ENCODE peak calls at places on chromosomes 5 and 9, in nine cellular contexts. One of them, this sample, is unnamed.

GRCh38 chr9:136765041-136765440 is 723 bp upstream of the LCN15 start:
- DNase-seq in stimulated activated CD8-positive, alpha-beta memory T cell treated with anti-CD3 and anti-CD28 coated beads, Interleukin-4, amount 100 ng/mL, for 4 hours: no peak
- DNase-seq in hippocampal formation: no peak
- DNase-seq in brain microvascular endothelial cell: no peak
- DNase-seq in EL: no peak
- DNase-seq in dorsolateral prefrontal cortex: no peak
- DNase-seq in nephron progenitor cell: no peak
- DNase-seq in AG08396: no peak
- DNase-seq in body of pancreas: no peak
- DNase-seq in this sample: no peak

GRCh38 chr9:93828331-93829097 is 126.6 kb downstream of the BARX1 start:
- DNase-seq in stimulated activated CD8-positive, alpha-beta memory T cell treated with anti-CD3 and anti-CD28 coated beads, Interleukin-4, amount 100 ng/mL, for 4 hours: no peak
- DNase-seq in hippocampal formation: no peak
- DNase-seq in brain microvascular endothelial cell: no peak
- DNase-seq in EL: no peak
- DNase-seq in dorsolateral prefrontal cortex: no peak
- DNase-seq in nephron progenitor cell: no peak
- DNase-seq in AG08396: peak
- DNase-seq in body of pancreas: no peak
- DNase-seq in this sample: no peak

GRCh38 chr9:95027914-95028854 is 289.3 kb downstream of the FANCC start:
- DNase-seq in stimulated activated CD8-positive, alpha-beta memory T cell treated with anti-CD3 and anti-CD28 coated beads, Interleukin-4, amount 100 ng/mL, for 4 hours: no peak
- DNase-seq in hippocampal formation: no peak
- DNase-seq in brain microvascular endothelial cell: no peak
- DNase-seq in EL: no peak
- DNase-seq in dorsolateral prefrontal cortex: no peak
- DNase-seq in nephron progenitor cell: no peak
- DNase-seq in AG08396: no peak
- DNase-seq in body of pancreas: peak
- DNase-seq in this sample: no peak

GRCh38 chr5:133523921-133524320 is 88.4 kb downstream of the FSTL4 start:
- DNase-seq in stimulated activated CD8-positive, alpha-beta memory T cell treated with anti-CD3 and anti-CD28 coated beads, Interleukin-4, amount 100 ng/mL, for 4 hours: no peak
- DNase-seq in hippocampal formation: no peak
- DNase-seq in brain microvascular endothelial cell: no peak
- DNase-seq in EL: no peak
- DNase-seq in dorsolateral prefrontal cortex: no peak
- DNase-seq in nephron progenitor cell: no peak
- DNase-seq in AG08396: no peak
- DNase-seq in body of pancreas: no peak
- DNase-seq in this sample: no peak

GRCh38 chr5:154648706-154649105 is 106.5 kb upstream of the LARP1 start:
- DNase-seq in stimulated activated CD8-positive, alpha-beta memory T cell treated with anti-CD3 and anti-CD28 coated beads, Interleukin-4, amount 100 ng/mL, for 4 hours: no peak
- DNase-seq in hippocampal formation: no peak
- DNase-seq in brain microvascular endothelial cell: no peak
- DNase-seq in EL: no peak
- DNase-seq in dorsolateral prefrontal cortex: no peak
- DNase-seq in nephron progenitor cell: no peak
- DNase-seq in AG08396: no peak
- DNase-seq in body of pancreas: peak
- DNase-seq in this sample: no peak

GRCh38 chr5:125446986-125447385 is 700.5 kb upstream of the ZNF608 start:
- DNase-seq in stimulated activated CD8-positive, alpha-beta memory T cell treated with anti-CD3 and anti-CD28 coated beads, Interleukin-4, amount 100 ng/mL, for 4 hours: no peak
- DNase-seq in hippocampal formation: no peak
- DNase-seq in brain microvascular endothelial cell: peak
- DNase-seq in EL: peak
- DNase-seq in dorsolateral prefrontal cortex: no peak
- DNase-seq in nephron progenitor cell: no peak
- DNase-seq in AG08396: peak
- DNase-seq in body of pancreas: no peak
- DNase-seq in this sample: no peak

GRCh38 chr5:163269624-163270023 is 167.8 kb upstream of the CCNG1 start:
- DNase-seq in stimulated activated CD8-positive, alpha-beta memory T cell treated with anti-CD3 and anti-CD28 coated beads, Interleukin-4, amount 100 ng/mL, for 4 hours: no peak
- DNase-seq in hippocampal formation: no peak
- DNase-seq in brain microvascular endothelial cell: no peak
- DNase-seq in EL: no peak
- DNase-seq in dorsolateral prefrontal cortex: no peak
- DNase-seq in nephron progenitor cell: no peak
- DNase-seq in AG08396: no peak
- DNase-seq in body of pancreas: no peak
- DNase-seq in this sample: no peak

GRCh38 chr9:94837404-94837803 is 110.9 kb downstream of the AOPEP start:
- DNase-seq in stimulated activated CD8-positive, alpha-beta memory T cell treated with anti-CD3 and anti-CD28 coated beads, Interleukin-4, amount 100 ng/mL, for 4 hours: no peak
- DNase-seq in hippocampal formation: no peak
- DNase-seq in brain microvascular endothelial cell: no peak
- DNase-seq in EL: no peak
- DNase-seq in dorsolateral prefrontal cortex: no peak
- DNase-seq in nephron progenitor cell: no peak
- DNase-seq in AG08396: no peak
- DNase-seq in body of pancreas: no peak
- DNase-seq in this sample: no peak

GRCh38 chr9:126301196-126301595 is 25.4 kb upstream of the MVB12B start:
- DNase-seq in stimulated activated CD8-positive, alpha-beta memory T cell treated with anti-CD3 and anti-CD28 coated beads, Interleukin-4, amount 100 ng/mL, for 4 hours: no peak
- DNase-seq in hippocampal formation: no peak
- DNase-seq in brain microvascular endothelial cell: no peak
- DNase-seq in EL: no peak
- DNase-seq in dorsolateral prefrontal cortex: no peak
- DNase-seq in nephron progenitor cell: no peak
- DNase-seq in AG08396: no peak
- DNase-seq in body of pancreas: no peak
- DNase-seq in this sample: no peak

GRCh38 chr9:14752271-14752670 is 29.7 kb upstream of the CER1 start:
- DNase-seq in stimulated activated CD8-positive, alpha-beta memory T cell treated with anti-CD3 and anti-CD28 coated beads, Interleukin-4, amount 100 ng/mL, for 4 hours: no peak
- DNase-seq in hippocampal formation: no peak
- DNase-seq in brain microvascular endothelial cell: no peak
- DNase-seq in EL: no peak
- DNase-seq in dorsolateral prefrontal cortex: no peak
- DNase-seq in nephron progenitor cell: no peak
- DNase-seq in AG08396: no peak
- DNase-seq in body of pancreas: no peak
- DNase-seq in this sample: no peak

GRCh38 chr5:151104795-151105194 is 24.0 kb upstream of the TNIP1 start:
- DNase-seq in stimulated activated CD8-positive, alpha-beta memory T cell treated with anti-CD3 and anti-CD28 coated beads, Interleukin-4, amount 100 ng/mL, for 4 hours: no peak
- DNase-seq in hippocampal formation: no peak
- DNase-seq in brain microvascular endothelial cell: no peak
- DNase-seq in EL: no peak
- DNase-seq in dorsolateral prefrontal cortex: no peak
- DNase-seq in nephron progenitor cell: no peak
- DNase-seq in AG08396: peak
- DNase-seq in body of pancreas: no peak
- DNase-seq in this sample: no peak

GRCh38 chr9:84778537-84778936 is 109.0 kb downstream of the NTRK2 start:
- DNase-seq in stimulated activated CD8-positive, alpha-beta memory T cell treated with anti-CD3 and anti-CD28 coated beads, Interleukin-4, amount 100 ng/mL, for 4 hours: no peak
- DNase-seq in hippocampal formation: no peak
- DNase-seq in brain microvascular endothelial cell: no peak
- DNase-seq in EL: no peak
- DNase-seq in dorsolateral prefrontal cortex: peak
- DNase-seq in nephron progenitor cell: no peak
- DNase-seq in AG08396: no peak
- DNase-seq in body of pancreas: no peak
- DNase-seq in this sample: no peak

GRCh38 chr9:21967169-21967568 is 27.0 kb downstream of the CDKN2A start:
- DNase-seq in stimulated activated CD8-positive, alpha-beta memory T cell treated with anti-CD3 and anti-CD28 coated beads, Interleukin-4, amount 100 ng/mL, for 4 hours: no peak
- DNase-seq in hippocampal formation: no peak
- DNase-seq in brain microvascular endothelial cell: no peak
- DNase-seq in EL: no peak
- DNase-seq in dorsolateral prefrontal cortex: no peak
- DNase-seq in nephron progenitor cell: no peak
- DNase-seq in AG08396: no peak
- DNase-seq in body of pancreas: no peak
- DNase-seq in this sample: no peak

GRCh38 chr9:136104488-136104800 is 9.4 kb upstream of the NACC2 start:
- DNase-seq in stimulated activated CD8-positive, alpha-beta memory T cell treated with anti-CD3 and anti-CD28 coated beads, Interleukin-4, amount 100 ng/mL, for 4 hours: no peak
- DNase-seq in hippocampal formation: no peak
- DNase-seq in brain microvascular endothelial cell: no peak
- DNase-seq in EL: no peak
- DNase-seq in dorsolateral prefrontal cortex: no peak
- DNase-seq in nephron progenitor cell: no peak
- DNase-seq in AG08396: no peak
- DNase-seq in body of pancreas: no peak
- DNase-seq in this sample: no peak

GRCh38 chr5:60287174-60287771 is 393.7 kb upstream of the PDE4D start:
- DNase-seq in stimulated activated CD8-positive, alpha-beta memory T cell treated with anti-CD3 and anti-CD28 coated beads, Interleukin-4, amount 100 ng/mL, for 4 hours: no peak
- DNase-seq in hippocampal formation: peak
- DNase-seq in brain microvascular endothelial cell: peak
- DNase-seq in EL: peak
- DNase-seq in dorsolateral prefrontal cortex: no peak
- DNase-seq in nephron progenitor cell: peak
- DNase-seq in AG08396: peak
- DNase-seq in body of pancreas: peak
- DNase-seq in this sample: peak

GRCh38 chr5:102713682-102714231 is 41.3 kb upstream of the PAM start:
- DNase-seq in stimulated activated CD8-positive, alpha-beta memory T cell treated with anti-CD3 and anti-CD28 coated beads, Interleukin-4, amount 100 ng/mL, for 4 hours: no peak
- DNase-seq in hippocampal formation: no peak
- DNase-seq in brain microvascular endothelial cell: no peak
- DNase-seq in EL: no peak
- DNase-seq in dorsolateral prefrontal cortex: no peak
- DNase-seq in nephron progenitor cell: peak
- DNase-seq in AG08396: no peak
- DNase-seq in body of pancreas: no peak
- DNase-seq in this sample: no peak

GRCh38 chr5:116492016-116492623 is 82.5 kb downstream of the SEMA6A start:
- DNase-seq in stimulated activated CD8-positive, alpha-beta memory T cell treated with anti-CD3 and anti-CD28 coated beads, Interleukin-4, amount 100 ng/mL, for 4 hours: no peak
- DNase-seq in hippocampal formation: no peak
- DNase-seq in brain microvascular endothelial cell: peak
- DNase-seq in EL: peak
- DNase-seq in dorsolateral prefrontal cortex: no peak
- DNase-seq in nephron progenitor cell: no peak
- DNase-seq in AG08396: peak
- DNase-seq in body of pancreas: no peak
- DNase-seq in this sample: no peak

GRCh38 chr5:161286066-161286655 is 260.4 kb downstream of the GABRB2 start:
- DNase-seq in stimulated activated CD8-positive, alpha-beta memory T cell treated with anti-CD3 and anti-CD28 coated beads, Interleukin-4, amount 100 ng/mL, for 4 hours: no peak
- DNase-seq in hippocampal formation: no peak
- DNase-seq in brain microvascular endothelial cell: no peak
- DNase-seq in EL: no peak
- DNase-seq in dorsolateral prefrontal cortex: no peak
- DNase-seq in nephron progenitor cell: no peak
- DNase-seq in AG08396: no peak
- DNase-seq in body of pancreas: no peak
- DNase-seq in this sample: no peak

GRCh38 chr5:83430130-83431010 is 41.2 kb upstream of the VCAN start:
- DNase-seq in stimulated activated CD8-positive, alpha-beta memory T cell treated with anti-CD3 and anti-CD28 coated beads, Interleukin-4, amount 100 ng/mL, for 4 hours: no peak
- DNase-seq in hippocampal formation: peak
- DNase-seq in brain microvascular endothelial cell: peak
- DNase-seq in EL: peak
- DNase-seq in dorsolateral prefrontal cortex: peak
- DNase-seq in nephron progenitor cell: peak
- DNase-seq in AG08396: peak
- DNase-seq in body of pancreas: peak
- DNase-seq in this sample: peak

GRCh38 chr5:14110680-14111079 is 32.5 kb upstream of the TRIO start:
- DNase-seq in stimulated activated CD8-positive, alpha-beta memory T cell treated with anti-CD3 and anti-CD28 coated beads, Interleukin-4, amount 100 ng/mL, for 4 hours: no peak
- DNase-seq in hippocampal formation: no peak
- DNase-seq in brain microvascular endothelial cell: peak
- DNase-seq in EL: peak
- DNase-seq in dorsolateral prefrontal cortex: no peak
- DNase-seq in nephron progenitor cell: no peak
- DNase-seq in AG08396: peak
- DNase-seq in body of pancreas: no peak
- DNase-seq in this sample: no peak

GRCh38 chr5:117188207-117188606 is 613.6 kb upstream of the SEMA6A start:
- DNase-seq in stimulated activated CD8-positive, alpha-beta memory T cell treated with anti-CD3 and anti-CD28 coated beads, Interleukin-4, amount 100 ng/mL, for 4 hours: no peak
- DNase-seq in hippocampal formation: no peak
- DNase-seq in brain microvascular endothelial cell: no peak
- DNase-seq in EL: no peak
- DNase-seq in dorsolateral prefrontal cortex: no peak
- DNase-seq in nephron progenitor cell: no peak
- DNase-seq in AG08396: no peak
- DNase-seq in body of pancreas: no peak
- DNase-seq in this sample: no peak

GRCh38 chr9:127177221-127177620 is 54.8 kb upstream of the ANGPTL2 start:
- DNase-seq in stimulated activated CD8-positive, alpha-beta memory T cell treated with anti-CD3 and anti-CD28 coated beads, Interleukin-4, amount 100 ng/mL, for 4 hours: no peak
- DNase-seq in hippocampal formation: no peak
- DNase-seq in brain microvascular endothelial cell: no peak
- DNase-seq in EL: no peak
- DNase-seq in dorsolateral prefrontal cortex: peak
- DNase-seq in nephron progenitor cell: no peak
- DNase-seq in AG08396: no peak
- DNase-seq in body of pancreas: no peak
- DNase-seq in this sample: no peak

GRCh38 chr9:28212979-28213378 is 639.7 kb upstream of the C9orf72 start:
- DNase-seq in stimulated activated CD8-positive, alpha-beta memory T cell treated with anti-CD3 and anti-CD28 coated beads, Interleukin-4, amount 100 ng/mL, for 4 hours: no peak
- DNase-seq in hippocampal formation: no peak
- DNase-seq in brain microvascular endothelial cell: peak
- DNase-seq in EL: peak
- DNase-seq in dorsolateral prefrontal cortex: no peak
- DNase-seq in nephron progenitor cell: no peak
- DNase-seq in AG08396: peak
- DNase-seq in body of pancreas: no peak
- DNase-seq in this sample: no peak

GRCh38 chr9:18256574-18256973 is 217.4 kb upstream of the ADAMTSL1 start:
- DNase-seq in stimulated activated CD8-positive, alpha-beta memory T cell treated with anti-CD3 and anti-CD28 coated beads, Interleukin-4, amount 100 ng/mL, for 4 hours: no peak
- DNase-seq in hippocampal formation: no peak
- DNase-seq in brain microvascular endothelial cell: peak
- DNase-seq in EL: no peak
- DNase-seq in dorsolateral prefrontal cortex: no peak
- DNase-seq in nephron progenitor cell: peak
- DNase-seq in AG08396: peak
- DNase-seq in body of pancreas: no peak
- DNase-seq in this sample: no peak

GRCh38 chr9:110919609-110920008 is 118.7 kb downstream of the LPAR1 start:
- DNase-seq in stimulated activated CD8-positive, alpha-beta memory T cell treated with anti-CD3 and anti-CD28 coated beads, Interleukin-4, amount 100 ng/mL, for 4 hours: no peak
- DNase-seq in hippocampal formation: no peak
- DNase-seq in brain microvascular endothelial cell: peak
- DNase-seq in EL: peak
- DNase-seq in dorsolateral prefrontal cortex: peak
- DNase-seq in nephron progenitor cell: no peak
- DNase-seq in AG08396: peak
- DNase-seq in body of pancreas: no peak
- DNase-seq in this sample: no peak

GRCh38 chr5:95350631-95351030 is 40.5 kb upstream of the FAM81B start:
- DNase-seq in stimulated activated CD8-positive, alpha-beta memory T cell treated with anti-CD3 and anti-CD28 coated beads, Interleukin-4, amount 100 ng/mL, for 4 hours: no peak
- DNase-seq in hippocampal formation: no peak
- DNase-seq in brain microvascular endothelial cell: no peak
- DNase-seq in EL: no peak
- DNase-seq in dorsolateral prefrontal cortex: no peak
- DNase-seq in nephron progenitor cell: no peak
- DNase-seq in AG08396: no peak
- DNase-seq in body of pancreas: no peak
- DNase-seq in this sample: no peak

GRCh38 chr5:149730620-149731331 is 666 bp downstream of the PPARGC1B start:
- DNase-seq in stimulated activated CD8-positive, alpha-beta memory T cell treated with anti-CD3 and anti-CD28 coated beads, Interleukin-4, amount 100 ng/mL, for 4 hours: peak
- DNase-seq in hippocampal formation: peak
- DNase-seq in brain microvascular endothelial cell: peak
- DNase-seq in EL: peak
- DNase-seq in dorsolateral prefrontal cortex: no peak
- DNase-seq in nephron progenitor cell: peak
- DNase-seq in AG08396: peak
- DNase-seq in body of pancreas: peak
- DNase-seq in this sample: peak

GRCh38 chr5:104345513-104345823 is 782.9 kb upstream of the NUDT12 start:
- DNase-seq in stimulated activated CD8-positive, alpha-beta memory T cell treated with anti-CD3 and anti-CD28 coated beads, Interleukin-4, amount 100 ng/mL, for 4 hours: no peak
- DNase-seq in hippocampal formation: no peak
- DNase-seq in brain microvascular endothelial cell: no peak
- DNase-seq in EL: no peak
- DNase-seq in dorsolateral prefrontal cortex: no peak
- DNase-seq in nephron progenitor cell: no peak
- DNase-seq in AG08396: no peak
- DNase-seq in body of pancreas: no peak
- DNase-seq in this sample: no peak

GRCh38 chr5:154865466-154866184 is 7.2 kb downstream of the CNOT8 start:
- DNase-seq in stimulated activated CD8-positive, alpha-beta memory T cell treated with anti-CD3 and anti-CD28 coated beads, Interleukin-4, amount 100 ng/mL, for 4 hours: no peak
- DNase-seq in hippocampal formation: no peak
- DNase-seq in brain microvascular endothelial cell: no peak
- DNase-seq in EL: no peak
- DNase-seq in dorsolateral prefrontal cortex: no peak
- DNase-seq in nephron progenitor cell: no peak
- DNase-seq in AG08396: no peak
- DNase-seq in body of pancreas: no peak
- DNase-seq in this sample: no peak

GRCh38 chr9:126915281-126915816 is 767 bp downstream of the RALGPS1 start:
- DNase-seq in stimulated activated CD8-positive, alpha-beta memory T cell treated with anti-CD3 and anti-CD28 coated beads, Interleukin-4, amount 100 ng/mL, for 4 hours: peak
- DNase-seq in hippocampal formation: no peak
- DNase-seq in brain microvascular endothelial cell: no peak
- DNase-seq in EL: no peak
- DNase-seq in dorsolateral prefrontal cortex: no peak
- DNase-seq in nephron progenitor cell: no peak
- DNase-seq in AG08396: no peak
- DNase-seq in body of pancreas: peak
- DNase-seq in this sample: no peak

GRCh38 chr9:18299449-18299848 is 174.5 kb upstream of the ADAMTSL1 start:
- DNase-seq in stimulated activated CD8-positive, alpha-beta memory T cell treated with anti-CD3 and anti-CD28 coated beads, Interleukin-4, amount 100 ng/mL, for 4 hours: no peak
- DNase-seq in hippocampal formation: no peak
- DNase-seq in brain microvascular endothelial cell: no peak
- DNase-seq in EL: no peak
- DNase-seq in dorsolateral prefrontal cortex: no peak
- DNase-seq in nephron progenitor cell: no peak
- DNase-seq in AG08396: no peak
- DNase-seq in body of pancreas: no peak
- DNase-seq in this sample: no peak